ENCODE peak calls at places on chromosomes 7 and 10, in five cellular contexts. R is tibial nerve, G is heart left ventricle, Z is ascending aorta, Q is psoas muscle. D is an unnamed sample.

GRCh38 chr10:117130862-117131389 is 7.1 kb downstream of the VAX1 start:
- DNase-seq in R (no peak), G (no peak), Z (no peak), Q (no peak), D (no peak)

GRCh38 chr10:101047961-101048892 is 13.6 kb upstream of the KAZALD1 start:
- DNase-seq in R (no peak), G (no peak), Z (no peak), Q (no peak), D (no peak)

GRCh38 chr10:24762966-24763623 is 39.4 kb upstream of the ARHGAP21 start:
- DNase-seq in R (no peak), G (no peak), Z (no peak), Q (no peak), D (no peak)

GRCh38 chr7:105198223-105198622 is 184.2 kb downstream of the KMT2E start:
- DNase-seq in R (no peak), G (no peak), Z (no peak), Q (no peak), D (no peak)

GRCh38 chr7:120276720-120277119 is 3.7 kb downstream of the KCND2 start:
- DNase-seq in R (no peak), G (no peak), Z (no peak), Q (no peak), D (no peak)

GRCh38 chr10:103394180-103394579 is 2.1 kb downstream of the ATP5MK start:
- DNase-seq in R (no peak), G (no peak), Z (no peak), Q (no peak), D (no peak)

GRCh38 chr10:97069576-97070362 is 116.0 kb downstream of the SLIT1 start:
- DNase-seq in R (no peak), G (no peak), Z (no peak), Q (no peak), D (no peak)

GRCh38 chr10:75662715-75663114 is 231.3 kb downstream of the LRMDA start:
- DNase-seq in R (peak), G (peak), Z (peak), Q (peak), D (no peak)

GRCh38 chr10:43252166-43252784 is 14.6 kb downstream of the RASGEF1A start:
- DNase-seq in R (no peak), G (peak), Z (no peak), Q (no peak), D (no peak)

GRCh38 chr10:97465982-97466381 is 20.0 kb downstream of the ZDHHC16 start:
- DNase-seq in R (no peak), G (no peak), Z (no peak), Q (no peak), D (no peak)

GRCh38 chr7:108015740-108016139 is 12.8 kb upstream of the LAMB1 start:
- DNase-seq in R (no peak), G (no peak), Z (no peak), Q (no peak), D (no peak)

GRCh38 chr7:124489925-124490324 is 275.7 kb downstream of the GPR37 start:
- DNase-seq in R (no peak), G (no peak), Z (no peak), Q (no peak), D (no peak)

GRCh38 chr7:43314379-43315158 is 202.1 kb downstream of the HECW1 start:
- DNase-seq in R (no peak), G (no peak), Z (no peak), Q (no peak), D (no peak)

GRCh38 chr7:155662343-155663043 is 18.0 kb downstream of the RBM33 start:
- DNase-seq in R (no peak), G (no peak), Z (no peak), Q (no peak), D (no peak)

GRCh38 chr10:110446954-110447608 is 50.6 kb upstream of the DUSP5 start:
- DNase-seq in R (no peak), G (peak), Z (peak), Q (no peak), D (no peak)

GRCh38 chr7:94649313-94649924 is 6.5 kb downstream of the SGCE start:
- DNase-seq in R (no peak), G (no peak), Z (no peak), Q (no peak), D (no peak)

GRCh38 chr7:97269741-97270140 is 152.2 kb downstream of the SDHAF3 start:
- DNase-seq in R (no peak), G (no peak), Z (no peak), Q (no peak), D (no peak)

GRCh38 chr10:86391986-86392722 is 25.6 kb upstream of the GRID1 start:
- DNase-seq in R (no peak), G (no peak), Z (no peak), Q (no peak), D (no peak)

GRCh38 chr10:29471483-29471859 is 163.3 kb downstream of the SVIL start:
- DNase-seq in R (no peak), G (no peak), Z (no peak), Q (no peak), D (no peak)

GRCh38 chr7:17786314-17786852 is 153.9 kb downstream of the SNX13 start:
- DNase-seq in R (no peak), G (no peak), Z (no peak), Q (no peak), D (no peak)

GRCh38 chr10:75040576-75040975 is 70.9 kb upstream of the SAMD8 start:
- DNase-seq in R (no peak), G (no peak), Z (no peak), Q (no peak), D (no peak)

GRCh38 chr10:112774210-112774609 is 175.8 kb upstream of the TCF7L2 start:
- DNase-seq in R (no peak), G (no peak), Z (no peak), Q (no peak), D (no peak)

GRCh38 chr7:158517571-158517970 is 70.1 kb downstream of the PTPRN2 start:
- DNase-seq in R (no peak), G (no peak), Z (no peak), Q (no peak), D (no peak)

GRCh38 chr7:140232959-140233649 is 56.3 kb upstream of the KDM7A start:
- DNase-seq in R (no peak), G (no peak), Z (no peak), Q (no peak), D (no peak)

GRCh38 chr10:98377001-98377400 is 38.0 kb downstream of the PYROXD2 start:
- DNase-seq in R (no peak), G (no peak), Z (no peak), Q (no peak), D (no peak)

GRCh38 chr10:73408061-73408460 is 5.8 kb downstream of the ANXA7 start:
- DNase-seq in R (no peak), G (no peak), Z (no peak), Q (no peak), D (no peak)

GRCh38 chr10:57288754-57289153 is 927.7 kb upstream of the ZWINT start:
- DNase-seq in R (no peak), G (no peak), Z (no peak), Q (no peak), D (no peak)

GRCh38 chr10:90592903-90593302 is 264.9 kb downstream of the HTR7 start:
- DNase-seq in R (no peak), G (no peak), Z (peak), Q (no peak), D (peak)

GRCh38 chr7:104096683-104097082 is 107.2 kb upstream of the RELN start:
- DNase-seq in R (no peak), G (no peak), Z (no peak), Q (no peak), D (no peak)

GRCh38 chr7:110531186-110531585 is 559.7 kb upstream of the LRRN3 start:
- DNase-seq in R (no peak), G (no peak), Z (no peak), Q (no peak), D (no peak)

GRCh38 chr10:63166742-63167258 is 33.7 kb downstream of the NRBF2 start:
- DNase-seq in R (no peak), G (no peak), Z (no peak), Q (no peak), D (peak)

GRCh38 chr7:98464558-98464940 is 63.7 kb upstream of the BAIAP2L1 start:
- DNase-seq in R (no peak), G (no peak), Z (no peak), Q (no peak), D (no peak)

GRCh38 chr10:70575486-70575873 is 27.1 kb downstream of the PRF1 start:
- DNase-seq in R (no peak), G (no peak), Z (no peak), Q (no peak), D (no peak)

GRCh38 chr10:117411440-117412428 is 36.5 kb upstream of the PDZD8 start:
- DNase-seq in R (no peak), G (no peak), Z (no peak), Q (no peak), D (no peak)

GRCh38 chr10:131651674-131652093 is 249.1 kb upstream of the PPP2R2D start:
- DNase-seq in R (no peak), G (no peak), Z (no peak), Q (no peak), D (no peak)

GRCh38 chr7:157552295-157552993 is 215.6 kb downstream of the DNAJB6 start:
- DNase-seq in R (no peak), G (no peak), Z (peak), Q (no peak), D (no peak)

GRCh38 chr10:121313119-121313858 is 285.0 kb downstream of the FGFR2 start:
- DNase-seq in R (no peak), G (no peak), Z (no peak), Q (no peak), D (no peak)

GRCh38 chr7:151756076-151756731 is 120.7 kb downstream of the PRKAG2 start:
- DNase-seq in R (no peak), G (no peak), Z (no peak), Q (no peak), D (no peak)

GRCh38 chr7:81460228-81460627 is 309.6 kb downstream of the HGF start:
- DNase-seq in R (no peak), G (no peak), Z (no peak), Q (no peak), D (no peak)

GRCh38 chr7:81462672-81463071 is 307.2 kb downstream of the HGF start:
- DNase-seq in R (no peak), G (no peak), Z (no peak), Q (no peak), D (no peak)

GRCh38 chr7:81457858-81458522 is 311.9 kb downstream of the HGF start:
- DNase-seq in R (no peak), G (no peak), Z (no peak), Q (no peak), D (no peak)

GRCh38 chr7:81459485-81459884 is 310.4 kb downstream of the HGF start:
- DNase-seq in R (no peak), G (no peak), Z (no peak), Q (no peak), D (no peak)

DNA sequence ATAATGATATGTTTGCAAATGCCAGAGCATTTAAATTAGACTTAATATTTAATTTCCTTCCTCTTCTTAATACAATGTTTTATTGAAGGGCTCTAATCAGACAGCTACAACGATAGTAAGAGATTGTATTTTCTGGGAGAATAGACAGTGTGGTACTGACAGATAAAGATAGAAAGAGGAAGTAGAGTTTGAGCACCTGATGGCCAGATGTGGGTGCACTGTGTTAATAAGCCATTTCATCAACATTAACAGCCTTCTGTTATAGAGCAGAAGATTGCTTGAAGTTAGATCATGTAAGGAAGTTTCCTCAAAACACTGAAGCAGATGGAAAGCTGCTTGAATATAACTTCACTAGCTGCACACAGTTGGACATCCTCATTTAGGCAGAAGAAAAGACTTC is 309.2 kb downstream of the HGF start:
- DNase-seq in R (no peak), G (no peak), Z (no peak), Q (no peak), D (no peak)
- H3K27ac ChIP-seq in R (no peak), G (no peak), Z (no peak), Q (no peak), D (no peak)

GRCh38 chr10:49298990-49299815 is at the start of gene C10orf71:
- DNase-seq in R (no peak), G (peak), Z (no peak), Q (peak), D (no peak)
- H3K27ac ChIP-seq in R (no peak), G (peak), Z (peak), Q (peak), D (no peak)

GRCh38 chr7:45001826-45002225 is 1.8 kb downstream of the CCM2 start:
- DNase-seq in R (no peak), G (no peak), Z (no peak), Q (no peak), D (no peak)
- H3K27ac ChIP-seq in R (no peak), G (no peak), Z (no peak), Q (peak), D (no peak)

GRCh38 chr10:45456822-45457221 is 82.8 kb downstream of the ALOX5 start:
- DNase-seq in R (no peak), G (no peak), Z (no peak), Q (no peak), D (no peak)
- H3K27ac ChIP-seq in R (no peak), G (no peak), Z (no peak), Q (no peak), D (no peak)

GRCh38 chr7:5598261-5598761 is 174.7 kb upstream of the TNRC18 start:
- DNase-seq in R (no peak), G (no peak), Z (no peak), Q (no peak), D (no peak)
- H3K27ac ChIP-seq in R (peak), G (no peak), Z (peak), Q (no peak), D (peak)

DNA sequence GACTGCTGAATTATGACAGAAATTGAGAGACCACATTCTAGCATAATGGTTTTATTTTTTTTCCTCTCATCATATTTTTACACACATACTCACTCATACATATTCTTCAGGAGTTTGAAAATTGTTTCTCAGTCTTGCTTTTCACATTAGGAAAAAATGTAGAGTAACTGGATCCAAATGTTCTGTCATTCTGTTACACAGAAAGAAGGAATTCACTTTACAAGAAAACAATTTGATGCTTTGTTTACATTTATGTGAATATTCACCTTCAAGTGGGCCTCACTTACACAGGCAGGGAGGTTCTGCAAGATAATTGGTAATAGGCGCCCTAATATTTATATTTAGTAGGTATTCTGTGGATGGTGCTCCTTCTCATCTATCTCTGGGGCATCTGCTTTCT is 82.0 kb downstream of the ARL4A start:
- DNase-seq in R (no peak), G (no peak), Z (no peak), Q (no peak), D (no peak)
- H3K27ac ChIP-seq in R (no peak), G (no peak), Z (no peak), Q (no peak), D (no peak)

DNA sequence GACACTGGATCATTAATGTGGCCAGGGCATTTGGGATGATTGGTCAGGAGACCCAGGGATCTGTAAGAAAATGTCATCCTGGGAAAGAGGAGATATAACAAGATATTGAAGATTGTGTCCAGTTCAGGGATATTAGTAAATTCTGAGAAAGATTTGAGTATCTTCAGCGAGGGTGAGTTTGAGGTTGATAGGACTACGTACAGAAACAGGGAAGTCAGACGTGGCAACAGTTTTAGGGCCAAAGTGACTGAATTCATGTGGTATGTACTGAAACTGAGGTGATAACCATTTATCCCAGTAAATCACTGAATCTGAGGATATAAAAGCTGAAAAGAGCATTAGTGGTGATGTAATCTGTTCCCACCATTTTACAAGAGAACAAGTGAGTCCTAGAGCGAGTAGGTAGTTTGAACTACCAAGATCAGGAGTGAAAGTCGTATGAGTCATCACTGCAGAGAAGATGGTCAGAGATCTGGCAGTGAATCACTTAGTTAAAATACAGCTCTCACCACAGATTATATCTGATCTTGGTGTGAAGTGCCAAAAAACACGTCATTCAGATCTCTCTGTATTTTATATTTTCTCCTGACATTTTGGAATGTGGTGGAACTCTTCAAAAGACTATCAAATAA is 220.5 kb downstream of the CDK14 start:
- DNase-seq in R (no peak), G (no peak), Z (no peak), Q (no peak), D (no peak)
- H3K27ac ChIP-seq in R (peak), G (no peak), Z (peak), Q (no peak), D (no peak)

GRCh38 chr10:58735087-58735486 is 222.4 kb downstream of the BICC1 start:
- DNase-seq in R (no peak), G (no peak), Z (no peak), Q (no peak), D (no peak)

GRCh38 chr10:58734116-58734515 is 221.4 kb downstream of the BICC1 start:
- DNase-seq in R (no peak), G (no peak), Z (no peak), Q (no peak), D (no peak)

GRCh38 chr10:58727633-58728032 is 215.0 kb downstream of the BICC1 start:
- DNase-seq in R (no peak), G (no peak), Z (no peak), Q (no peak), D (no peak)

GRCh38 chr10:58733436-58733835 is 220.8 kb downstream of the BICC1 start:
- DNase-seq in R (no peak), G (no peak), Z (no peak), Q (no peak), D (no peak)

DNA sequence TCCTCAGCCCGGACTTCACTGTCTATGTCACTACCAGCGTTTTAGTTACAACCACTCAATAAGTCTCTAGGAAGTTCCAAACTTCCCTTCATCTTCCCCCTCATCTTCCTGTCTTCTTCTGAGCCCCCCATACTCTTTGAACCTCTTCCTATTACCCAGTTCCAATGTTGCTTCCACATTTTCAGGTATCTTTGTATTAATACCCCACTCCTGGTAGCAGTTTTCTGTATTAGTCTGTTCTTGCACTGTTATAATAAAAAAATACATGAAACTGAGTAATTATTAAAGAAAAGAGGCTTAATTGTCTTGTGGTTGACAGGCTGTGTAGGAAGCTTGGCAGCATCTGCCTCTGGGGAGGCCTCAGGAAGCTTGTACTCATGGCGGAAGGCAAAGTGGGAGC is 218.6 kb downstream of the BICC1 start:
- DNase-seq in R (no peak), G (no peak), Z (no peak), Q (no peak), D (no peak)
- H3K27ac ChIP-seq in R (no peak), G (no peak), Z (no peak), Q (no peak), D (no peak)